ENCODE peak calls at places on chromosomes 12 and 14, in eight cellular contexts. I is activated gamma-delta T cell; T is stimulated activated CD8-positive, alpha-beta memory T cell treated with anti-CD3 and anti-CD28 coated beads, Interleukin-4, amount 100 ng/mL, for 24 hours; Y is nephron progenitor cell; K is hepatocyte; D is T-cell; W is pons; L is lung. G is an unnamed sample.

GRCh38 chr12:111437816-111438454 is 32.2 kb downstream of the SH2B3 start:
- DNase-seq in I (no peak), Y (no peak), W (peak), T (no peak), K (no peak), D (no peak), L (peak), G (peak)

GRCh38 chr14:68715032-68715924 is 77.6 kb downstream of the ZFP36L1 start:
- DNase-seq in T (no peak), D (no peak), L (no peak), I (no peak), W (no peak), K (no peak), Y (no peak), G (no peak)

GRCh38 chr14:65141523-65141922 is 39.2 kb upstream of the MAX start:
- DNase-seq in Y (no peak), L (no peak), I (no peak), W (no peak), T (no peak), K (no peak), D (no peak), G (no peak)

GRCh38 chr12:69688496-69689427 is 10.3 kb downstream of the BEST3 start:
- DNase-seq in K (peak), T (peak), I (no peak), D (no peak), L (peak), Y (peak), W (peak), G (peak)

GRCh38 chr14:35808076-35808657 is 928 bp downstream of the RALGAPA1 start:
- DNase-seq in T (no peak), L (no peak), W (peak), I (no peak), D (no peak), K (peak), Y (peak), G (peak)

GRCh38 chr14:21612324-21612723 is 22.4 kb downstream of the OR10G2 start:
- DNase-seq in L (no peak), W (no peak), Y (no peak), I (no peak), K (peak), D (no peak), T (no peak), G (no peak)

GRCh38 chr12:11814362-11814761 is 164.9 kb downstream of the ETV6 start:
- DNase-seq in Y (no peak), K (peak), D (no peak), T (no peak), L (no peak), I (no peak), W (peak), G (peak)

GRCh38 chr14:39050389-39050788 is 52.6 kb downstream of the SEC23A start:
- DNase-seq in L (no peak), W (no peak), Y (no peak), I (no peak), D (no peak), K (peak), T (no peak), G (no peak)

GRCh38 chr14:104145826-104146642 is 7.6 kb downstream of the KIF26A start:
- DNase-seq in I (no peak), K (no peak), W (no peak), T (no peak), Y (peak), D (no peak), L (no peak), G (no peak)

GRCh38 chr12:22282283-22282682 is 52.2 kb downstream of the ST8SIA1 start:
- DNase-seq in D (no peak), K (peak), T (no peak), L (no peak), I (no peak), Y (no peak), W (no peak), G (peak)

GRCh38 chr12:49489720-49490119 is 49.1 kb upstream of the KCNH3 start:
- DNase-seq in I (no peak), Y (no peak), D (no peak), K (no peak), T (no peak), L (no peak), W (peak), G (no peak)

GRCh38 chr12:132986885-132987225 is 688 bp downstream of the ZNF26 start:
- DNase-seq in D (no peak), I (no peak), W (no peak), K (no peak), T (no peak), Y (no peak), L (no peak), G (no peak)

GRCh38 chr12:128791395-128792322 is 32.1 kb downstream of the SLC15A4 start:
- DNase-seq in I (no peak), L (no peak), Y (no peak), K (no peak), W (no peak), T (no peak), D (peak), G (no peak)

GRCh38 chr14:51430079-51430478 is 190.0 kb downstream of the TMX1 start:
- DNase-seq in W (peak), Y (no peak), T (no peak), D (no peak), K (no peak), L (no peak), I (no peak), G (no peak)

GRCh38 chr12:132572106-132572505 is 38.3 kb downstream of the LRCOL1 start:
- DNase-seq in I (no peak), T (no peak), L (peak), D (no peak), Y (no peak), W (no peak), K (peak), G (no peak)

GRCh38 chr12:5440973-5441372 is 9.1 kb downstream of the NTF3 start:
- DNase-seq in K (no peak), D (no peak), Y (no peak), I (no peak), W (peak), L (no peak), T (no peak), G (no peak)

GRCh38 chr12:116528067-116528466 is 31.1 kb upstream of the MAP1LC3B2 start:
- DNase-seq in K (no peak), I (no peak), Y (no peak), D (no peak), W (no peak), T (no peak), L (no peak), G (no peak)

GRCh38 chr12:54025507-54026393 is 2.5 kb upstream of the HOXC6 start:
- DNase-seq in I (no peak), T (no peak), L (no peak), K (no peak), W (no peak), Y (peak), D (no peak), G (peak)